ENCODE peak calls at places on chromosomes 6 and 20, in five cellular contexts. Y, U, I, F and N are unnamed samples.
A peak's percentile ranks its signal among the peaks of the same experiment; 100 is the strongest.

GRCh38 chr6:102798631-102799030 is 1405.1 kb downstream of the GRIK2 start:
- DNase-seq in Y (no peak), U (no peak), I (no peak), F (no peak), N (no peak)

GRCh38 chr20:4375881-4376280 is 345.8 kb upstream of the PRND start:
- DNase-seq in Y (no peak), U (no peak), I (no peak), F (no peak), N (no peak)

GRCh38 chr6:52958546-52959255 is 36.4 kb downstream of the GSTA4 start:
- DNase-seq in Y (no peak), U (no peak), I (no peak), F (no peak), N (no peak)

GRCh38 chr6:1110935-1111334 is 201.0 kb upstream of the FOXQ1 start:
- DNase-seq in Y (no peak), U (no peak), I (no peak), F (no peak), N (no peak)

GRCh38 chr6:20665290-20665689 is 131.0 kb downstream of the CDKAL1 start:
- DNase-seq in Y (no peak), U (no peak), I (no peak), F (no peak), N (no peak)

GRCh38 chr20:30599990-30600389 is 657.5 kb upstream of the DEFB115 start:
- DNase-seq in Y (no peak), U (no peak), I (no peak), F (no peak), N (no peak)

GRCh38 chr6:157956171-157956730 is 25.4 kb upstream of the SYNJ2 start:
- DNase-seq in Y (no peak), U (no peak), I (no peak), F (no peak), N (no peak)

GRCh38 chr6:150456902-150457643 is 88.3 kb downstream of the IYD start:
- DNase-seq in Y (no peak), U (no peak), I (no peak), F (no peak), N (no peak)

GRCh38 chr6:96330884-96331283 is 190.7 kb upstream of the UFL1 start:
- DNase-seq in Y (no peak), U (no peak), I (no peak), F (no peak), N (no peak)

GRCh38 chr6:144480518-144480917 is 195.4 kb downstream of the UTRN start:
- DNase-seq in Y (no peak), U (no peak), I (no peak), F (no peak), N (no peak)

GRCh38 chr20:55592866-55593265 is 412.5 kb downstream of the CBLN4 start:
- DNase-seq in Y (no peak), U (no peak), I (no peak), F (no peak), N (no peak)

GRCh38 chr6:37171141-37171969 is 1.4 kb downstream of the PIM1 start:
- DNase-seq in Y (peak; percentile 53), U (peak; percentile 81), I (peak; percentile 41), F (no peak), N (peak; percentile 54)

GRCh38 chr6:138691595-138692057 is 81.9 kb upstream of the CCDC28A start:
- DNase-seq in Y (no peak), U (no peak), I (peak; percentile 34), F (no peak), N (no peak)

GRCh38 chr20:64110411-64111068 is 3.2 kb upstream of the NPBWR2 start:
- DNase-seq in Y (peak; percentile 2), U (no peak), I (no peak), F (no peak), N (no peak)

GRCh38 chr20:13261460-13262301 is 40.6 kb downstream of the ISM1 start:
- DNase-seq in Y (peak; percentile 39), U (no peak), I (peak; percentile 62), F (peak; percentile 20), N (peak; percentile 13)

GRCh38 chr6:151059612-151060095 is 180.1 kb upstream of the AKAP12 start:
- DNase-seq in Y (no peak), U (no peak), I (no peak), F (no peak), N (no peak)

GRCh38 chr6:121210943-121211342 is 123.3 kb downstream of the TBC1D32 start:
- DNase-seq in Y (no peak), U (no peak), I (no peak), F (no peak), N (no peak)

GRCh38 chr20:63858393-63859165 is 2.7 kb upstream of the ABHD16B start:
- DNase-seq in Y (no peak), U (no peak), I (no peak), F (no peak), N (peak; percentile 34)

GRCh38 chr20:51360451-51361230 is 181.9 kb downstream of the NFATC2 start:
- DNase-seq in Y (no peak), U (peak; percentile 73), I (no peak), F (no peak), N (no peak)

GRCh38 chr6:139291813-139292619 is at the start of gene TXLNB:
- DNase-seq in Y (peak; percentile 78), U (peak; percentile 84), I (peak; percentile 26), F (no peak), N (peak; percentile 76)

GRCh38 chr6:104182811-104183210 is 676.9 kb downstream of the HACE1 start:
- DNase-seq in Y (no peak), U (no peak), I (no peak), F (no peak), N (no peak)

GRCh38 chr6:1346101-1346500 is 34.2 kb downstream of the FOXQ1 start:
- DNase-seq in Y (no peak), U (no peak), I (no peak), F (no peak), N (no peak)

GRCh38 chr20:58547527-58548475 is 32.6 kb upstream of the APCDD1L start:
- DNase-seq in Y (no peak), U (no peak), I (no peak), F (no peak), N (no peak)

GRCh38 chr6:36703081-36703606 is 5.5 kb downstream of the RAB44 start:
- DNase-seq in Y (no peak), U (peak; percentile 44), I (no peak), F (no peak), N (no peak)